ENCODE peak calls at places on chromosomes 11 and 22, in eight cellular contexts. H is body of pancreas, S is mammary epithelial cell, T is GM12864, D is brain microvascular endothelial cell, N is astrocyte of the cerebellum, Y is right atrium auricular region, W is fibroblast of pulmonary artery. A is an unnamed sample.

GRCh38 chr11:100098560-100098959 is 588.5 kb upstream of the ARHGAP42 start:
- DNase-seq in H (no peak), S (no peak), T (no peak), D (no peak), N (no peak), Y (no peak), W (no peak), A (no peak)

GRCh38 chr22:33073989-33074391 is 15.8 kb upstream of the SYN3 start:
- DNase-seq in H (no peak), S (peak), T (no peak), D (peak), N (no peak), Y (no peak), W (peak), A (no peak)

GRCh38 chr11:46039990-46040389 is 81.3 kb downstream of the PHF21A start:
- DNase-seq in H (no peak), S (no peak), T (no peak), D (peak), N (peak), Y (no peak), W (peak), A (no peak)

GRCh38 chr11:3615998-3616397 is 25.8 kb downstream of the ART5 start:
- DNase-seq in H (no peak), S (peak), T (no peak), D (no peak), N (no peak), Y (no peak), W (no peak), A (no peak)

GRCh38 chr11:69691449-69691848 is 12.4 kb downstream of the FGF19 start:
- DNase-seq in H (no peak), S (peak), T (no peak), D (no peak), N (no peak), Y (no peak), W (peak), A (no peak)

GRCh38 chr11:73185680-73186293 is 32.3 kb upstream of the P2RY2 start:
- DNase-seq in H (no peak), S (peak), T (no peak), D (peak), N (no peak), Y (no peak), W (peak), A (no peak)

GRCh38 chr22:30591191-30591587 is 521 bp downstream of the PES1 start:
- DNase-seq in H (no peak), S (no peak), T (no peak), D (peak), N (no peak), Y (no peak), W (peak), A (no peak)

GRCh38 chr11:47234669-47235075 is 13.9 kb downstream of the ACP2 start:
- DNase-seq in H (peak), S (no peak), T (no peak), D (peak), N (peak), Y (no peak), W (peak), A (no peak)

GRCh38 chr11:1782831-1783724 is 19.4 kb upstream of the CTSD start:
- DNase-seq in H (no peak), S (no peak), T (no peak), D (no peak), N (no peak), Y (no peak), W (no peak), A (no peak)

GRCh38 chr11:23403210-23404185 is 543.2 kb upstream of the CCDC179 start:
- DNase-seq in H (no peak), S (no peak), T (no peak), D (no peak), N (no peak), Y (no peak), W (no peak), A (no peak)

GRCh38 chr22:28477556-28477955 is 202.1 kb downstream of the TTC28 start:
- DNase-seq in H (no peak), S (peak), T (no peak), D (no peak), N (no peak), Y (no peak), W (no peak), A (no peak)

GRCh38 chr11:112504056-112504455 is 243.4 kb upstream of the PLET1 start:
- DNase-seq in H (no peak), S (no peak), T (no peak), D (no peak), N (no peak), Y (no peak), W (no peak), A (no peak)

GRCh38 chr11:130208241-130209127 is 48.9 kb downstream of the ST14 start:
- DNase-seq in H (peak), S (no peak), T (no peak), D (no peak), N (no peak), Y (no peak), W (no peak), A (no peak)

GRCh38 chr11:120295110-120295509 is 30.0 kb upstream of the TLCD5 start:
- DNase-seq in H (peak), S (no peak), T (no peak), D (no peak), N (no peak), Y (no peak), W (peak), A (no peak)

GRCh38 chr22:26330971-26331625 is 98.0 kb upstream of the ASPHD2 start:
- DNase-seq in H (peak), S (peak), T (peak), D (peak), N (no peak), Y (no peak), W (peak), A (peak)

GRCh38 chr11:113773092-113773415 is 438 bp downstream of the ZW10 start:
- DNase-seq in H (no peak), S (no peak), T (no peak), D (peak), N (no peak), Y (no peak), W (peak), A (no peak)

GRCh38 chr11:1336836-1337646 is 27.6 kb upstream of the TOLLIP start:
- DNase-seq in H (peak), S (no peak), T (no peak), D (no peak), N (no peak), Y (no peak), W (no peak), A (peak)

GRCh38 chr11:61495801-61496601 is 12.5 kb upstream of the LRRC10B start:
- DNase-seq in H (no peak), S (no peak), T (no peak), D (no peak), N (no peak), Y (no peak), W (peak), A (no peak)

GRCh38 chr11:116136987-116137674 is 632.9 kb upstream of the CADM1 start:
- DNase-seq in H (no peak), S (no peak), T (no peak), D (no peak), N (no peak), Y (peak), W (no peak), A (no peak)

GRCh38 chr22:23284504-23285033 is 104.3 kb downstream of the BCR start:
- DNase-seq in H (no peak), S (no peak), T (no peak), D (no peak), N (no peak), Y (no peak), W (no peak), A (no peak)

DNA sequence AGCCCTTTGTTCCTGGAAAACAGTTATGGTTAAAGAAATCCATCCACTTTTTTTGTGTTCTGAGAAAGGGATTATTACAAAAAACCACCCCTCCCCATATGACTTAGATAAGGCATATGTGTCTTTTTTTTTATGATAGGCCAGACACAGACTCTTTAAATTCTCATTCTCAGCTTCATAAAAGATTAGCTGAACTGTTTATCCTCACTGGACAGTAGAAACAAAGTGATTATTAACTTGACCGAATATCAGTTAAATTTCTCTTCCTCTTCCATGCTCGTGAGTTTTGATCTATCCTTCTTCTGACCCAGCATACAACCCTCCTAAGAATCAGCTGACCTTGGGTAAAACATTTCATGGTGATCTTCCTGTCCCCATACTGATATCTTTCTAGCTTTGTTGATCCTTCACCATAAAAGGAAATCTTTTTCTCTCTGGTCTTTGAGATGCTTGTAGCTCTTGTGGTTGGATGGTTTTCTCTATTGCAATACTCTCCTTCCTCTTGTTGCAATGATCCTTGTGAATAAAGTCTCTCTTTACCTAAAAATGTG is 26.2 kb downstream of the OR2AG2 start:
- DNase-seq in H (no peak), S (no peak), T (no peak), D (no peak), N (no peak), Y (no peak), W (no peak), A (peak)
- H3K4me3 ChIP-seq in H (no peak), S (no peak), T (peak), D (no peak), N (no peak), Y (peak), W (no peak), A (peak)

GRCh38 chr11:124970925-124971324 is 16.9 kb downstream of the CCDC15 start:
- DNase-seq in H (no peak), S (peak), T (no peak), D (peak), N (no peak), Y (no peak), W (peak), A (no peak)
- TF ChIP-seq CTCF in H (no peak), S (peak), T (peak), D (peak), N (no peak), Y (no peak), W (no peak), A (no peak)

DNA sequence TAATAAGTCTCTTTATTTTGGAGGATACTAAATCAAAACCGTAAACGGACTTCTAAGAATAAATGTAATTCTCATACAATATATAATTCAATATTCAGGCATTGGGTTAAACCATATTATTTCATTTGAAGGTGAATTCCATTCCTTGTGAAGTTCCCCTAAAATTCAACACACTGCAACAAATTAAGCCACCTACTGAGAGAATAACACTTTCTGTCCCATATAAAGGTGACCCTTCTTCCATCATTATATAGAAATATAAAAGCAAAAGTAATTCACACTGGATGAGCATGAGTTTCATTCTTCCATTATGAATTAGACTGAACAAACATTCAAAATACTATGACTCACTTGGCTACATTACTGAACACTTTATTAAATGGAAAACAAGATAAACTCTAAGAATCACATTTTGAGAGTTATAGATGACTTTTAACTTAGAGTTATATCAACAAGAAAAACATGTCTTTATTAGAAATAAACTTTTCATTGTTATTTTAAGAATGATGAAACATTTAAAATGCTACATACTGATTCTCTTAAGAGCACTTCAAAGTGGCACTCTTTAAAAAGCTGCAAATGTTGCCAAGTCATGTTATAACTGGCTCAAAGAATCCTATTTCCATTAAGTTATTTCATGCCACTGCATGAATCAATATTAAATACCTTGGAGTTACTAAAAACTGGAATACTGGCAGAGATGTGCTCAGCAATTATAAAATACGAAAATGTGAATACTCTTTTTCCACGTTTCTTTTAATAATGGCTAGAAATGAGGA is 2.7 kb downstream of the SESN3 start:
- DNase-seq in H (no peak), S (peak), T (no peak), D (no peak), N (no peak), Y (no peak), W (peak), A (no peak)
- H3K4me3 ChIP-seq in H (no peak), S (peak), T (no peak), D (no peak), N (peak), Y (no peak), W (no peak), A (no peak)

DNA sequence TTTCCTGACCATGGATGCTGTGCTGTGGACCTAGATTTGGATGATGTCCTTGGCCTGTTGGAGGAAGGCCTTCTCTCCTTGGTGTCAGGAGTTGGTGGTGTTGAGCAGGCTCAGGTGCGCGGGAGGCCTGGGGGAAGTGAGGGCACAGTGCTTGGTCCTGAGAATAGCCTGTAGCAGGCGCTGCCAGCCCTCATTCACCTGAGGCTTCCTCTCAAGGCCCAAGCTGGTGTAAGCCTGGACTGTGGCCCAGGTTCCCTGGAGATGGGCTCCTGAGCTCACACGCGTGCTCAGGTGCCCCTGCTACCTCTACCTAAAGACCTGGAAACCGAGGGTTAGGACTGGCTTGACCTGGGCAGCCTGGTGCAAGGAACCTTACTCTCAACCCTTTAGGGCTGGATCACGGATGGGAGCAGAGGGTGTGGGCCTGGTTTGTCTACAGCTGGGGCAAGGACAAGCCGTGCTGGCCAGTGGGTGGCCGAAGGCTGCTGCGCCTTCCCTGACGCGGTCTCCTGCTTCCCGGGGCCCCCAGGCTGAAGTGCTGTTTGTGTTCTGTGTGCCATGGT is 7.8 kb upstream of the GRAMD4 start:
- DNase-seq in H (no peak), S (no peak), T (no peak), D (no peak), N (no peak), Y (no peak), W (no peak), A (no peak)
- TF ChIP-seq CTCF in H (no peak), S (no peak), T (no peak), D (no peak), N (no peak), Y (no peak), W (no peak), A (no peak)

GRCh38 chr22:50191041-50191740 is 5.5 kb downstream of the TRABD start:
- DNase-seq in H (no peak), S (no peak), T (peak), D (no peak), N (no peak), Y (no peak), W (no peak), A (peak)
- H3K4me3 ChIP-seq in H (peak), S (peak), T (peak), D (peak), N (peak), Y (peak), W (peak), A (peak)